ENCODE peak calls at places on chromosomes 3 and 15, in five cellular contexts. S is colonic mucosa, B is breast epithelium, H is AG09309, J is CD14-positive monocyte. E is an unnamed sample.

GRCh38 chr15:45362419-45362818 is 15.9 kb downstream of the GATM start:
- DNase-seq in H (no peak), J (no peak), B (no peak), S (no peak), E (no peak)

GRCh38 chr15:99117111-99117510 is 12.2 kb downstream of the SYNM start:
- DNase-seq in J (no peak), H (no peak), S (no peak), B (no peak), E (no peak)

GRCh38 chr3:4495294-4496110 is 2.4 kb downstream of the ITPR1 start:
- DNase-seq in J (peak), B (no peak), H (no peak), S (no peak), E (no peak)

GRCh38 chr3:161035711-161036110 is 69.4 kb downstream of the B3GALNT1 start:
- DNase-seq in H (peak), J (no peak), S (no peak), B (no peak), E (no peak)

GRCh38 chr15:68733666-68734065 is 87.0 kb downstream of the ANP32A start:
- DNase-seq in B (no peak), J (no peak), H (no peak), S (no peak), E (no peak)

GRCh38 chr3:14780927-14781507 is 37.7 kb upstream of the FGD5 start:
- DNase-seq in J (no peak), S (peak), B (no peak), H (no peak), E (no peak)

GRCh38 chr3:126472277-126473006 is 3.2 kb downstream of the ZXDC start:
- DNase-seq in J (peak), H (peak), B (peak), S (no peak), E (peak)

GRCh38 chr3:177615015-177615414 is 417.7 kb upstream of the TBL1XR1 start:
- DNase-seq in B (peak), S (peak), J (peak), H (peak), E (peak)

GRCh38 chr3:105466495-105467080 is 99.9 kb downstream of the ALCAM start:
- DNase-seq in H (no peak), B (no peak), J (no peak), S (no peak), E (no peak)

GRCh38 chr3:42749753-42750231 is 23.3 kb downstream of the CCDC13 start:
- DNase-seq in B (no peak), S (no peak), J (no peak), H (no peak), E (peak)

GRCh38 chr15:58472821-58473581 is 41.2 kb downstream of the LIPC start:
- DNase-seq in S (no peak), J (no peak), H (no peak), B (no peak), E (no peak)

GRCh38 chr3:128236667-128237066 is 83.4 kb downstream of the EEFSEC start:
- DNase-seq in J (no peak), S (peak), B (no peak), H (no peak), E (no peak)

GRCh38 chr3:29283297-29283681 is 2.4 kb downstream of the RBMS3 start:
- DNase-seq in S (no peak), J (no peak), B (no peak), H (no peak), E (no peak)

GRCh38 chr3:194383276-194383940 is 13.9 kb upstream of the LRRC15 start:
- DNase-seq in J (no peak), B (no peak), H (no peak), S (no peak), E (no peak)

GRCh38 chr15:32838820-32839219 is 121.0 kb downstream of the GREM1 start:
- DNase-seq in H (peak), B (no peak), J (no peak), S (peak), E (no peak)

GRCh38 chr15:94910166-94910565 is 678.8 kb downstream of the MCTP2 start:
- DNase-seq in S (no peak), H (no peak), B (no peak), J (no peak), E (no peak)

GRCh38 chr3:38532529-38532928 is 36.4 kb downstream of the EXOG start:
- DNase-seq in S (no peak), B (no peak), H (no peak), J (no peak), E (no peak)

GRCh38 chr15:38247336-38247735 is 5.3 kb upstream of the SPRED1 start:
- DNase-seq in J (no peak), S (no peak), H (no peak), B (no peak), E (no peak)

GRCh38 chr3:22980346-22980745 is 222.8 kb upstream of the UBE2E2 start:
- DNase-seq in B (no peak), S (no peak), J (no peak), H (no peak), E (no peak)

GRCh38 chr3:9204253-9205005 is 45.0 kb downstream of the SRGAP3 start:
- DNase-seq in H (no peak), J (no peak), S (no peak), B (no peak), E (peak)

GRCh38 chr15:87582169-87582568 is 674.4 kb downstream of the NTRK3 start:
- DNase-seq in B (no peak), H (no peak), S (no peak), J (no peak), E (no peak)

GRCh38 chr15:25245801-25246622 is 192.8 kb downstream of the UBE3A start:
- DNase-seq in J (peak), S (peak), H (no peak), B (peak), E (peak)

GRCh38 chr15:70480196-70480856 is 283.0 kb downstream of the UACA start:
- DNase-seq in B (no peak), H (no peak), S (no peak), J (peak), E (no peak)

GRCh38 chr3:183149915-183150825 is 12.4 kb downstream of the LAMP3 start:
- DNase-seq in H (no peak), J (no peak), B (no peak), S (no peak), E (no peak)

GRCh38 chr3:159911011-159911663 is 77.5 kb upstream of the IL12A start:
- DNase-seq in J (no peak), B (no peak), H (no peak), S (no peak), E (no peak)

GRCh38 chr3:133572158-133573053 is 1.1 kb upstream of the CDV3 start:
- DNase-seq in S (no peak), B (no peak), H (no peak), J (peak), E (peak)

GRCh38 chr3:141686477-141687280 is 51.4 kb upstream of the RNF7 start:
- DNase-seq in B (peak), H (peak), J (no peak), S (peak), E (peak)

GRCh38 chr3:70849911-70850699 is 537.7 kb upstream of the MDFIC2 start:
- DNase-seq in J (no peak), B (no peak), H (peak), S (peak), E (peak)

GRCh38 chr3:127266186-127266585 is 21.7 kb downstream of the PRR20G start:
- DNase-seq in J (no peak), B (no peak), H (no peak), S (no peak), E (no peak)

DNA sequence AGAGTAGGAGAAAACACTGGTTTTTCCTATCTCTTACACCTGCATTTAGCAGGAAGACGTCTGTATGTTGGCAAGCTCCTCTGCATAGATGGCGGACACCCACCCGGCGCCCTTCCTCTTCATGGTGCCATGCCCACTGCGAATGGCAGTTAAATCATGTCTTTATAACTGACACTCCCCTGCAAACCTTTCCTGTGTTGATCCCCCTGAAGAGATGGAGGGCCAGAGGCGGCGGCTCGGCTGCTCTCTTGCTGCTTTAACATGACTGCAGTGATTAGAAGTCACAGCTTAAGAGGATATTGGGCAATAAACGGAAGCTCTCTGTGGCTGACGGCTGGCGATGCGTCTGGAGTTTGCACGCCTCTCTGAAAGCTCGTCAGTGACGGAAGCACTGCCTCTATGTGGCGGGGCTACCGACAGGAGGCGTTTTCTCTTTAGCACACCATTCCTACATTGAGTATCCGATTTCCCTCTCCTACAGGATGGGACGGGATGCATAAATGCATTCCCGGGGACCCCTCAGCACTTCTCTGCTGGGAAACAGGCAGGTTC is 25.5 kb upstream of the SNRPA1 start:
- DNase-seq in J (peak), H (no peak), S (no peak), B (no peak), E (peak)
- TF ChIP-seq CTCF in J (peak), H (no peak), S (no peak), B (no peak), E (peak)

GRCh38 chr3:124636863-124637296 is 93.4 kb upstream of the UMPS start:
- DNase-seq in H (no peak), J (no peak), B (no peak), S (peak), E (no peak)
- TF ChIP-seq CTCF in H (no peak), J (no peak), B (no peak), S (no peak), E (no peak)

GRCh38 chr15:28921925-28922711 is 36.3 kb downstream of the APBA2 start:
- DNase-seq in H (no peak), S (no peak), B (no peak), J (no peak), E (no peak)
- TF ChIP-seq CTCF in H (no peak), S (no peak), B (no peak), J (no peak), E (no peak)

GRCh38 chr3:28268989-28269388 is 27.6 kb downstream of the CMC1 start:
- DNase-seq in B (no peak), H (no peak), J (no peak), S (no peak), E (no peak)
- TF ChIP-seq CTCF in B (no peak), H (peak), J (no peak), S (no peak), E (no peak)

GRCh38 chr3:77038468-77038927 is 1.4 kb upstream of the ROBO2 start:
- DNase-seq in B (peak), S (peak), J (no peak), H (peak), E (peak)
- TF ChIP-seq CTCF in B (peak), S (peak), J (no peak), H (peak), E (peak)

GRCh38 chr15:74144153-74144775 is 13.9 kb downstream of the ISLR2 start:
- DNase-seq in S (no peak), J (no peak), H (no peak), B (no peak), E (no peak)
- TF ChIP-seq CTCF in S (no peak), J (no peak), H (no peak), B (no peak), E (no peak)